ENCODE peak calls at places on chromosomes 13 and 19, in four cellular contexts. F is astrocyte of the spinal cord, S is AG04450, T is spleen. Y is an unnamed sample.

GRCh38 chr13:41700790-41701310 is 243.5 kb downstream of the RGCC start:
- DNase-seq in T (no peak), S (peak; percentile 18), F (peak; percentile 81), Y (peak; percentile 87)

GRCh38 chr13:60646600-60646999 is 249.6 kb downstream of the TDRD3 start:
- DNase-seq in F (no peak), T (no peak), S (no peak), Y (no peak)

GRCh38 chr19:4061683-4062575 is 4.8 kb downstream of the ZBTB7A start:
- DNase-seq in F (no peak), T (peak; percentile 84), S (no peak), Y (no peak)

GRCh38 chr13:91601273-91601672 is 202.9 kb downstream of the GPC5 start:
- DNase-seq in F (no peak), T (no peak), S (no peak), Y (no peak)

GRCh38 chr13:34372581-34372980 is 554.6 kb downstream of the RFC3 start:
- DNase-seq in T (no peak), S (no peak), F (no peak), Y (no peak)

GRCh38 chr13:37944476-37945442 is 75.2 kb upstream of the TRPC4 start:
- DNase-seq in T (no peak), S (no peak), F (peak; percentile 2), Y (peak; percentile 22)

GRCh38 chr19:21851596-21852345 is 15.8 kb upstream of the ZNF43 start:
- DNase-seq in S (peak; percentile 87), F (peak; percentile 96), T (peak; percentile 94), Y (peak; percentile 92)

GRCh38 chr13:75968103-75968838 is 332.1 kb downstream of the LMO7 start:
- DNase-seq in F (no peak), S (no peak), T (no peak), Y (no peak)

GRCh38 chr13:109517516-109517915 is 268.9 kb downstream of the IRS2 start:
- DNase-seq in T (no peak), F (peak; percentile 16), S (no peak), Y (no peak)

GRCh38 chr13:25227690-25228089 is 55.6 kb upstream of the AMER2 start:
- DNase-seq in T (no peak), F (no peak), S (no peak), Y (no peak)

GRCh38 chr13:51681037-51681678 is 96.9 kb downstream of the WDFY2 start:
- DNase-seq in T (no peak), F (peak; percentile 84), S (peak; percentile 41), Y (peak; percentile 68)

GRCh38 chr19:50711196-50711595 is 8.4 kb downstream of the SHANK1 start:
- DNase-seq in T (no peak), F (no peak), S (no peak), Y (no peak)

GRCh38 chr19:30884146-30884812 is 465.0 kb downstream of the TSHZ3 start:
- DNase-seq in T (no peak), F (no peak), S (no peak), Y (no peak)

GRCh38 chr13:73576291-73576690 is 517.5 kb downstream of the KLF5 start:
- DNase-seq in F (no peak), T (no peak), S (no peak), Y (no peak)

GRCh38 chr19:7883105-7883504 is 5.2 kb upstream of the LRRC8E start:
- DNase-seq in F (no peak), T (no peak), S (no peak), Y (no peak)

GRCh38 chr19:15913384-15913783 is 15.5 kb upstream of the CYP4F2 start:
- DNase-seq in S (no peak), T (no peak), F (no peak), Y (no peak)

GRCh38 chr13:113764793-113765190 is 5.8 kb downstream of the TMEM255B start:
- DNase-seq in S (no peak), F (no peak), T (peak; percentile 46), Y (no peak)

GRCh38 chr19:56109216-56109615 is 11.9 kb downstream of the ZNF787 start:
- DNase-seq in S (no peak), F (no peak), T (no peak), Y (peak; percentile 37)

GRCh38 chr19:43532571-43532961 is 422 bp upstream of the ZNF575 start:
- DNase-seq in F (no peak), S (no peak), T (peak; percentile 87), Y (peak; percentile 31)

GRCh38 chr19:18951721-18952281 is 10.8 kb upstream of the HOMER3 start:
- DNase-seq in T (no peak), S (no peak), F (no peak), Y (peak; percentile 53)

GRCh38 chr13:39501711-39502324 is 101.2 kb downstream of the LHFPL6 start:
- DNase-seq in T (no peak), F (peak; percentile 29), S (no peak), Y (no peak)

GRCh38 chr19:11425719-11426457 is 6.8 kb upstream of the RGL3 start:
- DNase-seq in T (no peak), F (no peak), S (no peak), Y (no peak)

GRCh38 chr13:42392706-42393572 is 121.0 kb downstream of the AKAP11 start:
- DNase-seq in S (no peak), T (no peak), F (peak; percentile 14), Y (peak; percentile 11)

GRCh38 chr19:29851769-29852521 is 40.2 kb downstream of the CCNE1 start:
- DNase-seq in T (no peak), S (no peak), F (no peak), Y (no peak)

GRCh38 chr13:104004572-104004971 is 938.4 kb upstream of the SLC10A2 start:
- DNase-seq in F (no peak), S (no peak), T (no peak), Y (no peak)

GRCh38 chr19:35075202-35076025 is 33.9 kb downstream of the HPN start:
- DNase-seq in T (no peak), S (no peak), F (no peak), Y (no peak)

GRCh38 chr13:111485491-111486250 is 165.2 kb downstream of the TEX29 start:
- DNase-seq in F (no peak), T (no peak), S (no peak), Y (no peak)

GRCh38 chr19:1161716-1162115 is 12.4 kb downstream of the SBNO2 start:
- DNase-seq in T (no peak), S (no peak), F (no peak), Y (peak; percentile 26)

GRCh38 chr19:7908742-7909461 is 5.2 kb downstream of the MAP2K7 start:
- DNase-seq in F (no peak), T (peak; percentile 76), S (no peak), Y (no peak)

GRCh38 chr13:59374720-59375119 is 789.0 kb downstream of the DIAPH3 start:
- DNase-seq in S (no peak), T (no peak), F (no peak), Y (no peak)

GRCh38 chr13:51645154-51645650 is 60.9 kb downstream of the WDFY2 start:
- DNase-seq in F (peak; percentile 86), T (no peak), S (no peak), Y (peak; percentile 74)

GRCh38 chr19:14136509-14137281 is at the start of gene ASF1B:
- DNase-seq in F (peak; percentile 100), S (peak; percentile 100), T (peak; percentile 99), Y (peak; percentile 100)

GRCh38 chr19:38323276-38323675 is 3.6 kb downstream of the KCNK6 start:
- DNase-seq in F (no peak), T (no peak), S (no peak), Y (no peak)

GRCh38 chr19:38318595-38319142 is 976 bp upstream of the KCNK6 start:
- DNase-seq in T (no peak), F (no peak), S (no peak), Y (peak; percentile 33)

GRCh38 chr19:38321646-38322323 is 2.1 kb downstream of the KCNK6 start:
- DNase-seq in T (no peak), S (no peak), F (no peak), Y (peak; percentile 90)

GRCh38 chr19:38319421-38320258 is at the start of gene KCNK6:
- DNase-seq in S (no peak), T (peak; percentile 88), F (no peak), Y (peak; percentile 34)

GRCh38 chr19:38320969-38321339 is 1.3 kb downstream of the KCNK6 start:
- DNase-seq in S (no peak), F (no peak), T (no peak), Y (no peak)
- H3K4me3 ChIP-seq in S (no peak overlapping the region), F (no peak overlapping the region), T (peak overlapping the region; percentile 68), Y (peak overlapping the region; percentile 75)

GRCh38 chr19:10173527-10173926 is 21.2 kb downstream of the DNMT1 start:
- DNase-seq in F (no peak), T (no peak), S (no peak), Y (peak; percentile 59)
- TF ChIP-seq CTCF in F (no peak), T (no peak), S (no peak), Y (no peak)

DNA sequence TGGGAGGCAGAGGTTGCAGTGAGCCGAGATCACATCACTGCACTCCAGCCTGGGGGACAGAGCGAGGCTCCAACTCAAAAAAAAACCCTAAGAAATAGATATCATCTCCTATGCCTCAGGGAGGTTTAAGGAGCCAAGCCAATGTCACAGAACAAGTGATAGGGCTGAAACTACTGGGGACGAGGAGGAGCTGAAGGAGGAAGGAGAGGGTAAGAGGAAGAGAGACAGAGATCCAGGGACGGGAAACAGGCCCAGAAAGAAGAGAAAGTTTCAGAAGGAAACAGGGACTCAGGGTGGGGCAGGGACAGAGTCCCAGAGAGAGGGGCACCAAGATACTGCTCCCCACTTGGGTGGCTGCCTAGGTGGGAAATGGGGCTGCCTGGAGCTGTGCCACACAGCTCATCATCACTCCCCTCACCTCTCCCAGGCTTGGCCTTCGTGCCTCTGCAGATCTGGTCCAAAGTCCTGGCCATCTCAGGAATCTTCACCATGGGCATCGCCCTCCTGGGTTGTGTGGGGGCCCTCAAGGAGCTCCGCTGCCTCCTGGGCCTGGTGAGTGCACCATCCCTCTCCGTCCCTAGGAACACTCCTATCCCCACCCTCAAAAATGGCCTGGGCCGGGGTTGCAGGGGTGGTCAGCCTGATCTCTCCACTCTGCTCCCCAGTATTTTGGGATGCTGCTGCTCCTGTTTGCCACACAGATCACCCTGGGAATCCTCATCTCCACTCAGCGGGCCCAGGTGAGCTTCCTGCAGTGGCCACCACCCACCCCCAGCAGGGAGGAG is 1.5 kb downstream of the CD37 start:
- DNase-seq in F (no peak), T (peak; percentile 61), S (no peak), Y (no peak)
- H3K4me3 ChIP-seq in F (no peak overlapping the region), T (peak overlapping the region; percentile 66), S (no peak overlapping the region), Y (no peak overlapping the region)

GRCh38 chr19:49573451-49573850 is 6.9 kb downstream of the NOSIP start:
- DNase-seq in S (no peak), F (no peak), T (no peak), Y (no peak)

GRCh38 chr19:49570997-49571676 is 9.2 kb downstream of the NOSIP start:
- DNase-seq in F (no peak), S (no peak), T (no peak), Y (no peak)

GRCh38 chr19:49573009-49573408 is 7.3 kb downstream of the NOSIP start:
- DNase-seq in T (no peak), S (no peak), F (no peak), Y (no peak)

GRCh38 chr19:49567722-49568454 is 12.5 kb downstream of the NOSIP start:
- DNase-seq in F (peak; percentile 15), S (no peak), T (no peak), Y (peak; percentile 61)

DNA sequence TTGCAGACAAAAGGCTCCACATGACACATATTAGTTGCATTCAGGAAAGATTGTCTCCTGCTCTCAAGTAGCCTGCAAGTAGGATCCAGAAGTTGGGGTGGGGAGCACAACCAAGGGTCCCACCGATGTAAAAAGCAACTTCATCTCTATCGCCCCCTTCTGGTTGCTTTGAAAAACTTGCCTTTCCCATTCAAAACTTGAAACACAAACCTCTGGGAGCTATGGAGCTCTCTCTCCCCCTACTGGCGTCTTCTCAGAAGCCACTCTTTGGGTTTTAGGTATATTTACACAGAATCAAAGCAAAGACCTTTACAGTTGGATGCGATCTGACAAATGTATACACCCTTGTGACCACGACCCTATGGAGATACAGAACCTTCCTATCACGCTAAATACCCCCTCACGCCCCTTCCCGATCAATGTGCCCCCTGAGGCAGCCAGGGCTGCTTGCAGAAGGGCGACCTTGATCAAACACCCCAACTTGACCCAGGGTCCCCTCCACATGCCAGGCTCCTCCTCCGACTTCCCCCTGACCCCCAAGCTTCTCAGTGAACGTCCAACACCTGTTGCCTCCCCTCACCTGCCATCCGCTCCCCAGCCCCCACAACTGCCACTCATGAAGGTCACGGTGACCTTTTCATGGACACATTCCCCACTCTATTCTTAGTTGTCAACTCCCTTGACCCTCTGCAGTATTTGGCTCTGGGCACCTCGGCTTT is 10.1 kb downstream of the NOSIP start:
- DNase-seq in T (no peak), S (peak; percentile 73), F (peak; percentile 82), Y (peak; percentile 92)
- TF ChIP-seq CTCF in T (peak; percentile 96), S (peak; percentile 99), F (peak; percentile 99), Y (peak; percentile 99)